ENCODE peak calls at places on chromosomes 16 and 17, in four cellular contexts. One of them, this sample, is unnamed.

GRCh38 chr17:21044971-21045370 is 2.2 kb upstream of the USP22 start:
- DNase-seq in GM12878: no peak
- DNase-seq in HepG2: no peak
- DNase-seq in K562: no peak
- DNase-seq in this sample: no peak

GRCh38 chr16:7313170-7313569 is 19.5 kb upstream of the RBFOX1 start:
- DNase-seq in GM12878: no peak
- DNase-seq in HepG2: peak
- DNase-seq in K562: peak
- DNase-seq in this sample: no peak

GRCh38 chr16:86052926-86053325 is 154.0 kb downstream of the IRF8 start:
- DNase-seq in HepG2: no peak
- DNase-seq in GM12878: no peak
- DNase-seq in K562: no peak
- DNase-seq in this sample: no peak

GRCh38 chr16:85611205-85611454 is 2.0 kb upstream of the GSE1 start:
- DNase-seq in HepG2: no peak
- DNase-seq in K562: peak
- DNase-seq in GM12878: no peak
- DNase-seq in this sample: no peak

GRCh38 chr16:51637744-51638100 is 486.7 kb upstream of the SALL1 start:
- DNase-seq in K562: no peak
- DNase-seq in GM12878: no peak
- DNase-seq in HepG2: no peak
- DNase-seq in this sample: no peak

GRCh38 chr17:39244016-39244599 is 18.4 kb upstream of the STAC2 start:
- DNase-seq in HepG2: no peak
- DNase-seq in GM12878: no peak
- DNase-seq in K562: no peak
- DNase-seq in this sample: peak

GRCh38 chr17:44071198-44071520 is 624 bp downstream of the G6PC3 start:
- DNase-seq in K562: no peak
- DNase-seq in HepG2: no peak
- DNase-seq in GM12878: no peak
- DNase-seq in this sample: no peak

GRCh38 chr16:3099395-3099731 is 269 bp upstream of the ZSCAN10 start:
- DNase-seq in HepG2: no peak
- DNase-seq in GM12878: no peak
- DNase-seq in K562: no peak
- DNase-seq in this sample: no peak

GRCh38 chr17:51006601-51007000 is 114.1 kb downstream of the SPAG9 start:
- DNase-seq in GM12878: no peak
- DNase-seq in HepG2: no peak
- DNase-seq in K562: no peak
- DNase-seq in this sample: no peak

GRCh38 chr16:55029509-55029908 is 98.8 kb downstream of the IRX5 start:
- DNase-seq in K562: no peak
- DNase-seq in GM12878: no peak
- DNase-seq in HepG2: no peak
- DNase-seq in this sample: no peak

GRCh38 chr16:65660390-65660789 is 538.5 kb upstream of the CDH11 start:
- DNase-seq in HepG2: no peak
- DNase-seq in K562: no peak
- DNase-seq in GM12878: no peak
- DNase-seq in this sample: no peak

GRCh38 chr16:86497551-86498021 is 12.7 kb upstream of the FOXF1 start:
- DNase-seq in K562: no peak
- DNase-seq in HepG2: no peak
- DNase-seq in GM12878: no peak
- DNase-seq in this sample: peak

GRCh38 chr16:58337090-58337444 is 42.2 kb upstream of the PRSS54 start:
- DNase-seq in HepG2: no peak
- DNase-seq in K562: no peak
- DNase-seq in GM12878: no peak
- DNase-seq in this sample: no peak

GRCh38 chr17:41456206-41456605 is 11.0 kb downstream of the KRT32 start:
- DNase-seq in GM12878: no peak
- DNase-seq in K562: no peak
- DNase-seq in HepG2: peak
- DNase-seq in this sample: peak

GRCh38 chr16:58723109-58723508 is 11.0 kb downstream of the GOT2 start:
- DNase-seq in HepG2: no peak
- DNase-seq in GM12878: no peak
- DNase-seq in K562: no peak
- DNase-seq in this sample: no peak

GRCh38 chr17:48012151-48012520 is 25.5 kb downstream of the COPZ2 start:
- DNase-seq in HepG2: no peak
- DNase-seq in GM12878: no peak
- DNase-seq in K562: peak
- DNase-seq in this sample: peak

GRCh38 chr17:40883960-40884359 is 1.1 kb downstream of the KRT20 start:
- DNase-seq in K562: no peak
- DNase-seq in GM12878: no peak
- DNase-seq in HepG2: no peak
- DNase-seq in this sample: no peak

GRCh38 chr16:24683847-24684493 is 45.5 kb upstream of the TNRC6A start:
- DNase-seq in HepG2: no peak
- DNase-seq in K562: no peak
- DNase-seq in GM12878: no peak
- DNase-seq in this sample: no peak

GRCh38 chr17:15777297-15777696 is 45.2 kb downstream of the TBC1D26 start:
- DNase-seq in HepG2: no peak
- DNase-seq in K562: no peak
- DNase-seq in GM12878: no peak
- DNase-seq in this sample: no peak

GRCh38 chr17:7745748-7746470 is 28.4 kb downstream of the DNAH2 start:
- DNase-seq in K562: peak
- DNase-seq in GM12878: no peak
- DNase-seq in HepG2: peak
- DNase-seq in this sample: no peak

GRCh38 chr16:1413684-1414531 is 596 bp downstream of the UNKL start:
- DNase-seq in K562: peak
- DNase-seq in GM12878: peak
- DNase-seq in HepG2: no peak
- DNase-seq in this sample: peak

GRCh38 chr17:40121191-40121885 is 433 bp upstream of the MSL1 start:
- DNase-seq in K562: peak
- DNase-seq in HepG2: no peak
- DNase-seq in GM12878: no peak
- DNase-seq in this sample: no peak

GRCh38 chr17:80026359-80027042 is 9.2 kb downstream of the TBC1D16 start:
- DNase-seq in K562: no peak
- DNase-seq in HepG2: no peak
- DNase-seq in GM12878: no peak
- DNase-seq in this sample: no peak

GRCh38 chr17:76343106-76343505 is 10.6 kb downstream of the PRPSAP1 start:
- DNase-seq in GM12878: no peak
- DNase-seq in HepG2: no peak
- DNase-seq in K562: no peak
- DNase-seq in this sample: no peak

GRCh38 chr17:78330570-78331224 is 29.2 kb downstream of the SOCS3 start:
- DNase-seq in K562: no peak
- DNase-seq in HepG2: no peak
- DNase-seq in GM12878: no peak
- DNase-seq in this sample: no peak

GRCh38 chr17:40846515-40847155 is 20.4 kb downstream of the KRT12 start:
- DNase-seq in K562: no peak
- DNase-seq in GM12878: no peak
- DNase-seq in HepG2: no peak
- DNase-seq in this sample: no peak

GRCh38 chr17:55228683-55229192 is 36.0 kb upstream of the HLF start:
- DNase-seq in GM12878: no peak
- DNase-seq in HepG2: no peak
- DNase-seq in K562: no peak
- DNase-seq in this sample: no peak

GRCh38 chr17:83103200-83103937 is 24.0 kb downstream of the METRNL start:
- DNase-seq in K562: peak
- DNase-seq in HepG2: no peak
- DNase-seq in GM12878: no peak
- DNase-seq in this sample: peak

GRCh38 chr17:59409336-59410048 is 78.0 kb downstream of the YPEL2 start:
- DNase-seq in HepG2: no peak
- DNase-seq in GM12878: no peak
- DNase-seq in K562: no peak
- DNase-seq in this sample: no peak

GRCh38 chr16:82439678-82440293 is 187.0 kb upstream of the CDH13 start:
- DNase-seq in HepG2: peak
- DNase-seq in K562: peak
- DNase-seq in GM12878: no peak
- DNase-seq in this sample: peak

GRCh38 chr17:6786618-6787017 is 10.6 kb downstream of the FBXO39 start:
- DNase-seq in HepG2: no peak
- DNase-seq in GM12878: no peak
- DNase-seq in K562: no peak
- DNase-seq in this sample: no peak

GRCh38 chr17:66677201-66677981 is 157.5 kb upstream of the CACNG5 start:
- DNase-seq in K562: no peak
- DNase-seq in HepG2: no peak
- DNase-seq in GM12878: no peak
- DNase-seq in this sample: no peak

DNA sequence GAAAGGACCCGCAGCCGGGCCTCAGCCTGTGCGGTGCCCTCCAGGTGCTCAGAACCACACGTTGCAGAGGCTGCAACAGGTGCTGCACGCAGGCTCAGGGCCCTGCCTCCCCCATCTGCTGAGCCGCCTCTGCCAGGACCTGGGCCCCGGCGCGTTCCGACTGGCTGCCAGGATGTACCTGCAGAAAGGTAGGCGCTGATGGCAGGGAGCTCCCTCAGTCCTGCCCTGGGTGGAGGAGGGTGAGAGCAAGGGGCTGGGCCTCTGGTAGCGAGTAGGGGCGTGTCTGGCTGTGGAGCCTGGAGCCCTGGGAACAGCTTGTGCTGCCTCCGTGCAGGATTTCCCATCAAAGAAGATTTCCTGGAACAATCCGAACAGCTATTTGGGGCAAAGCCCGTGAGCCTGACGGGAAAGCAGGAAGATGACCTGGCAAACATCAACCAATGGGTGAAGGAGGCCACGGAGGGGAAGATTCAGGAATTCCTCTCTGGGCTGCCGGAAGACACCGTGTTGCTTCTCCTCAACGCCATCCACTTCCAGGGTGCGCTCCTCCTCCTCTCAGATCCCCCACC is 4.4 kb downstream of the SERPINF2 start:
- DNase-seq in GM12878: no peak
- DNase-seq in K562: no peak
- DNase-seq in HepG2: no peak
- DNase-seq in this sample: no peak
- TF ChIP-seq ETV6 in GM12878: no peak
- TF ChIP-seq ETV6 in K562: no peak
- TF ChIP-seq ETV6 in HepG2: no peak
- TF ChIP-seq ETV6 in this sample: no peak

DNA sequence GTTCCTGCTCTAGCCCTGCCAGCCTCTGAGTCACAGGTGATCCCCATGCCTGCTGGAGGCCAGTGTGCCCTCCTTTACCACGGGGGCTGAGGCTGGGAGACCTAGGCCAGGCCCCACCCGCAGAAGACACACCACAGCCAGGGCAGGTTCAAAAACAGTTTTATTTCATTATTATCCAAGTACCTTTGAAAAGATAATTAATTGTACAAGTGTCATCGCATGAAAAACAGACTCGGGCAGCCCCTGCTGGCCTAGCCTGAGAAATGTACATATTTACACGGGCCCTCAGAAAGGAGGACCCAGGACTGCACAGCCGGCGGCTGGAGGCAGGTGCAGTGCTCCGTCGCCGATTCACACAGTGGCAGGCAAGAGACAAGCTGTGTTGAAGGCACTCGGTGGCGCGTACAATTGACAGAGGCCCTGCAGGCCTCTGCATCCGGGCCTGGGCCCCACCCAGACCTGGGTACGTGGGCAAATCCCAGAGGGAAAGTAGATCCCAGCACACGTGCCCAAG is 4.4 kb downstream of the PDIA2 start:
- DNase-seq in GM12878: no peak
- DNase-seq in HepG2: no peak
- DNase-seq in K562: no peak
- DNase-seq in this sample: no peak
- TF ChIP-seq ETV6 in GM12878: no peak
- TF ChIP-seq ETV6 in HepG2: no peak
- TF ChIP-seq ETV6 in K562: no peak
- TF ChIP-seq ETV6 in this sample: no peak

DNA sequence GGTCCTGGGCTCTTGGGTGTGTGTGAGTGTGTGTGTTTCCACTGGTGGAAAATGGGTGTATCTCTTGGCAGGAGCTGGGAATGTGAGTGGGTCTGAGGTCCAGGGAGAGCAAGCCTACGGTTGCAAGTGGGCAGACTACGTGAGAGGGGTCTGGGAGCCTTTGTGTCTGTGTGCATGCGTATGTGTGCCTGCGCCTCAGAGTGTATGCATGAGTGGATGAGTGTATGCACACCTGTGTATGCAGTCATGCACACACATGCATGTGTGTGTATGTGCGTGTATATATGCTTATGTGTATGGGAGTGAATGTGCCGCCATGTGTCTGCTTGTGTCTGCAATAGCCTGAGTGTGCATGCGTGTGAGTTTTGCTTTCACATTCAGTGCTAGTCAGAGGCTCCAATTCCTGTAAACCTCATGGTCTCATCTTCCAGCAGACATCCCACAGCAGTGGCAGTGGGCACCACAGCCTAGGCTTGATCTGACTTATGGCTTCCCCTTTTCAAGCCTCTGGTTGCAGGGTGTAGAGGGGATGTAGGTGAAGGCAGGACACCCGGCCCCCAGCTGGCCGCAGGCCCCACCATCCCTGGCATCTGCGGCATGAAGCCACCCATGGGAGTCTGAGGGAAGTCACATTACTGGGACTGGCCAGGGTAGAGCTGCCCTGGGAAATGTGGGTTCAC is 19.7 kb upstream of the RMI2 start:
- DNase-seq in HepG2: no peak
- DNase-seq in K562: no peak
- DNase-seq in GM12878: peak
- DNase-seq in this sample: no peak
- TF ChIP-seq ETV6 in HepG2: no peak
- TF ChIP-seq ETV6 in K562: no peak
- TF ChIP-seq ETV6 in GM12878: no peak
- TF ChIP-seq ETV6 in this sample: no peak

GRCh38 chr17:74712301-74712700 is 422 bp downstream of the CD300LF start:
- DNase-seq in HepG2: no peak
- DNase-seq in K562: no peak
- DNase-seq in GM12878: no peak
- DNase-seq in this sample: no peak
- TF ChIP-seq ETV6 in HepG2: no peak
- TF ChIP-seq ETV6 in K562: no peak
- TF ChIP-seq ETV6 in GM12878: no peak
- TF ChIP-seq ETV6 in this sample: no peak

This sample was measured in WTC11.